ENCODE peak calls at places on chromosomes 11 and 22, in four cellular contexts. T is AG10803; S is mammary epithelial cell; E is CD4-positive, alpha-beta T cell. F is an unnamed sample.

GRCh38 chr22:38115423-38116205 is 5.1 kb upstream of the BAIAP2L2 start:
- DNase-seq in S (no peak), T (no peak), E (no peak), F (no peak)

GRCh38 chr11:12086271-12087074 is 23.9 kb upstream of the MICAL2 start:
- DNase-seq in S (peak), T (peak), E (no peak), F (no peak)

GRCh38 chr22:42114721-42115120 is 15.9 kb downstream of the CYP2D6 start:
- DNase-seq in T (peak), S (no peak), E (no peak), F (no peak)

GRCh38 chr11:872799-873198 is 30.1 kb downstream of the TSPAN4 start:
- DNase-seq in S (no peak), T (no peak), E (no peak), F (no peak)

GRCh38 chr22:44445307-44445680 is 52.7 kb downstream of the RTL6 start:
- DNase-seq in E (no peak), S (no peak), T (no peak), F (no peak)

GRCh38 chr11:2359557-2359956 is 17.6 kb upstream of the CD81 start:
- DNase-seq in S (no peak), E (no peak), T (no peak), F (no peak)

GRCh38 chr11:72174299-72175070 is 17.5 kb upstream of the FOLR1 start:
- DNase-seq in T (no peak), S (peak), E (no peak), F (no peak)

GRCh38 chr11:18802381-18803257 is 11.0 kb upstream of the PTPN5 start:
- DNase-seq in E (no peak), T (peak), S (peak), F (peak)

GRCh38 chr22:39514373-39514973 is 5.9 kb upstream of the ATF4 start:
- DNase-seq in E (peak), S (no peak), T (peak), F (peak)

GRCh38 chr11:130477646-130478203 is 29.3 kb downstream of the ADAMTS15 start:
- DNase-seq in T (no peak), E (no peak), S (no peak), F (no peak)

GRCh38 chr11:31808268-31808667 is 2.9 kb downstream of the PAX6 start:
- DNase-seq in T (no peak), S (no peak), E (no peak), F (no peak)

GRCh38 chr11:73130181-73130580 is 11.9 kb downstream of the FCHSD2 start:
- DNase-seq in E (no peak), T (no peak), S (no peak), F (no peak)

GRCh38 chr11:225734-226453 is 10.2 kb downstream of the SIRT3 start:
- DNase-seq in S (peak), E (no peak), T (peak), F (no peak)

GRCh38 chr22:49593509-49593908 is 234.2 kb downstream of the BRD1 start:
- DNase-seq in S (no peak), T (no peak), E (no peak), F (no peak)

GRCh38 chr11:67629386-67630229 is at the start of gene NUDT8:
- DNase-seq in E (peak), T (peak), S (peak), F (peak)

GRCh38 chr11:419248-420005 is 4.6 kb upstream of the SIGIRR start:
- DNase-seq in T (no peak), S (no peak), E (no peak), F (no peak)

GRCh38 chr11:47905358-47906059 is 57.4 kb upstream of the NUP160 start:
- DNase-seq in T (no peak), S (no peak), E (no peak), F (no peak)

GRCh38 chr11:131036544-131036943 is 120.3 kb upstream of the SNX19 start:
- DNase-seq in S (no peak), T (no peak), E (no peak), F (no peak)

GRCh38 chr11:43989162-43989961 is 46.9 kb downstream of the C11orf96 start:
- DNase-seq in S (no peak), T (no peak), E (no peak), F (no peak)

GRCh38 chr11:88068848-88069554 is 106.2 kb downstream of the RAB38 start:
- DNase-seq in S (no peak), E (no peak), T (no peak), F (no peak)

GRCh38 chr11:131748146-131749050 is 378.0 kb downstream of the NTM start:
- DNase-seq in T (peak), S (peak), E (no peak), F (peak)

GRCh38 chr11:11532574-11532973 is 89.2 kb downstream of the GALNT18 start:
- DNase-seq in E (no peak), T (no peak), S (no peak), F (no peak)

GRCh38 chr22:35126993-35127392 is 61.0 kb downstream of the ISX start:
- DNase-seq in S (no peak), T (no peak), E (no peak), F (peak)

GRCh38 chr11:73322111-73322985 is 14.3 kb downstream of the ARHGEF17 start:
- DNase-seq in T (no peak), E (no peak), S (no peak), F (no peak)

GRCh38 chr11:56916609-56917008 is 72.1 kb upstream of the OR5AK2 start:
- DNase-seq in T (no peak), S (no peak), E (no peak), F (no peak)

GRCh38 chr11:31871310-31872073 is 60.4 kb upstream of the PAX6 start:
- DNase-seq in T (no peak), S (no peak), E (no peak), F (no peak)

GRCh38 chr11:73257342-73258103 is 14.6 kb upstream of the P2RY6 start:
- DNase-seq in T (peak), E (no peak), S (peak), F (no peak)

GRCh38 chr22:39349506-39349966 is 255 bp upstream of the SYNGR1 start:
- DNase-seq in S (no peak), T (no peak), E (no peak), F (peak)

GRCh38 chr22:40621309-40622151 is 15.0 kb downstream of the MRTFA start:
- DNase-seq in T (no peak), S (no peak), E (no peak), F (no peak)

GRCh38 chr11:12157241-12157661 is 46.9 kb downstream of the MICAL2 start:
- DNase-seq in S (no peak), E (no peak), T (peak), F (peak)

GRCh38 chr11:119315139-119316016 is 1.6 kb downstream of the MCAM start:
- DNase-seq in E (peak), S (peak), T (no peak), F (peak)

GRCh38 chr11:10653242-10653641 is 40.3 kb downstream of the IRAG1 start:
- DNase-seq in T (peak), S (no peak), E (no peak), F (no peak)

GRCh38 chr22:39144101-39144815 is 8.2 kb downstream of the CBX7 start:
- DNase-seq in T (peak), S (peak), E (peak), F (peak)

DNA sequence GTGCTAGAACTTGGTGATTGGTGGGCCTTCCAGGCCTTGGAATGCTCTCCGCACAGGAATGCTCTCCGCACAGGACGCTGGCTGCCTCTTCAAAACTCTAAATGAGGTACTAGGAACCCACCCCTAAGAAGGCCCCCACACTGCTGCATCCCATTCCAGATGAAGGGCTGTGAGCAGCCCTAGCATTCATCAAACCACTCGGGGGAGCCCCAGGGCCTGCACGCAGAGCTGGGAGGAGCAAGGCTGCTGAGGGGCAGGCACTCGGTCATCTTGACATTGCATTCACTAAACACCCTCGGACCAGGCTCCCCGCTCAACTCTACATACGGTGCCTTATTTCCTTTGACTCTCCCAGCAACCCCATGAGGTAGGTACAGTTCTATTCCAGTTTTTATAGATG is 49.2 kb upstream of the EMID1 start:
- DNase-seq in E (no peak), T (peak), S (no peak), F (no peak)
- TF ChIP-seq CTCF in E (no peak), T (peak), S (no peak), F (peak)

DNA sequence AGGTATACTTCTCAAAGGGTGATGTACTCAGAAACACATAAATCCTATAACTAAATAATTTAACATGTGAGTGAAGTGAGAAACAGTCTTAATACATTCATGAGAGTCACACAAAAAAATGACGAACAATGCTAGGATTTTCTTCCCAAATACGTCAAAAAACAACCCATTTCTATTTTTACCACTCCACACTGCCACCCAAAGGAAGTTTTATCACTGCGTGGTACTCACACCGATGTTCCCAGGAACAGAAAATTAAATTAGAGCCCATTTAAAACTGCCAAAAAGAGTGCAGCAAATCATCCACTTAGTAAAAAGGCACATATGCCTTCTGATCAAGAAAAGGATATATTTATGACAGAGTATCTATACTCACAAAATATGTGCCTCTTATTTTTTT is 710.9 kb upstream of the FAT3 start:
- DNase-seq in S (no peak), T (no peak), E (no peak), F (no peak)
- TF ChIP-seq CTCF in S (peak), T (no peak), E (no peak), F (peak)

DNA sequence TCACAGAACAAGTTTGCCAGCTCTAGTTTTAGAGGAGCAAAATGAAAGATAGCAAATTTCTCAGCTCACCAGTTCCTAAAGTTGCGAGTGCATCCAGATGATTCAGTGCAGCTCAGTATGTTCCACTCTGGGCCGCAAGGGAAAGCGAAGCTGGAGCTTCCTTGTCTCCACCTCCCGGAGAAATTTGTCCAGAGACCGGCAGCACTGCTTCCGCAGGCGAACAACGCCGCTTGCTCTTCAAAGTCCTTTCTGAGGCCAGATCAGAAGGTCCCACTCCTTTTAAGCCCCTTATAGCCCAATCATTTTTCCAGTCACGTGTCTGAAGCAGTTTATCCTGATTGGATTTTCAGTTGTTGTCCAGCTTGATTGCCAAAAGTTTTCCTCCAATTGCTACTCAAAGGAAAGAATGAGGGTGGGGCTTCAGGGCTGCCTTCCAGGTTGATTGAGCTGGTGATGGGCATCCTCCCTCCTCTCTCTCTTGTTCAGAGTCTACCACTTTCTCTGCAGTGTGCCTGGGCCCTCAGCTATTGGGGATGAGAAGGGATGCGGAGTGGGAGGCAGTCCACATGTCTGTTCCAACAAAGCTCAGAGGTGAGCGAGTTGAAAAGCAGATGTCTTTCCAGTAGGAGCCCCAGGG is at the start of gene ZNF280A:
- DNase-seq in E (no peak), T (no peak), S (no peak), F (no peak)
- TF ChIP-seq CTCF in E (no peak), T (peak), S (no peak), F (no peak)

DNA sequence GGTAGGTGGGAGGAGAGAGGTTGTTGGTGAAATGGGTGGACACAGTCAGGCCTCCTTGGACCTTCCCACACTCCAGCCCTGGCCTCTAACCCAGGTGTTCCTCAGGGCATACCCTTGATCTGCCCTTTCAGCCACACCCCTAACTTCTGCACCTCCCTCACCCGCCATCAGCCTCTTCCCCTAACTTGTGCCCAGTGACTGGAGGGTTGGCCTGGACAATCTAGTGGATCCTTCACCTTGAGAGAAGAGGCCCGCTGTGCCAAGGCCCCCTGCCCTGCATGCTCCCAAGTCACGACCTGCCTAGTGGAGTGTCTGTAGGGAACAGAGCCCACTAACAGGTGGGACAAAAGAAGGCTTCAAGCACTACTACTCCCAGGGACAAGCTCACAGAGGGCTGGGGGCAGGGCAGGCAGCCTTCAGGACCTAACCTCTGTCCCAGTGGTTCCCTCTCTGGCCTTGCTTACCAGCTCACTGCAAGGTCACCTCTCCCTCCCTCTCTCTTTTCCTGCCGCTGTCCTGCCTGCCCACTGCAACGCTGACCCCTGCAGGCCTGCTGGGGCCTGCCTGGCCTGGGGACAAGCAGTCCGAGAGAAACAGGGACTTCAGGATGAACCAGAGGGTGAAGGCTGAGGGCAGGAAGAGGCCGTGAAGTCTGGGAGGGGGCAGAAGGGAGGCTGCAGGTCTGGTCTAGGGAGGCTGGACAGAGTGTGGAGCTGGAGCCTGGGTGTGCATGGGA is 3.3 kb downstream of the SYT7 start:
- DNase-seq in T (no peak), E (no peak), S (no peak), F (no peak)
- TF ChIP-seq CTCF in T (no peak), E (no peak), S (peak), F (peak)

GRCh38 chr11:93054881-93055280 is 85.4 kb downstream of the MTNR1B start:
- DNase-seq in E (no peak), S (peak), T (peak), F (no peak)
- TF ChIP-seq CTCF in E (no peak), S (peak), T (no peak), F (no peak)

GRCh38 chr11:65352783-65353182 is 1.8 kb upstream of the TIGD3 start:
- DNase-seq in T (no peak), E (no peak), S (no peak), F (no peak)
- TF ChIP-seq CTCF in T (peak), E (no peak), S (peak), F (peak)

DNA sequence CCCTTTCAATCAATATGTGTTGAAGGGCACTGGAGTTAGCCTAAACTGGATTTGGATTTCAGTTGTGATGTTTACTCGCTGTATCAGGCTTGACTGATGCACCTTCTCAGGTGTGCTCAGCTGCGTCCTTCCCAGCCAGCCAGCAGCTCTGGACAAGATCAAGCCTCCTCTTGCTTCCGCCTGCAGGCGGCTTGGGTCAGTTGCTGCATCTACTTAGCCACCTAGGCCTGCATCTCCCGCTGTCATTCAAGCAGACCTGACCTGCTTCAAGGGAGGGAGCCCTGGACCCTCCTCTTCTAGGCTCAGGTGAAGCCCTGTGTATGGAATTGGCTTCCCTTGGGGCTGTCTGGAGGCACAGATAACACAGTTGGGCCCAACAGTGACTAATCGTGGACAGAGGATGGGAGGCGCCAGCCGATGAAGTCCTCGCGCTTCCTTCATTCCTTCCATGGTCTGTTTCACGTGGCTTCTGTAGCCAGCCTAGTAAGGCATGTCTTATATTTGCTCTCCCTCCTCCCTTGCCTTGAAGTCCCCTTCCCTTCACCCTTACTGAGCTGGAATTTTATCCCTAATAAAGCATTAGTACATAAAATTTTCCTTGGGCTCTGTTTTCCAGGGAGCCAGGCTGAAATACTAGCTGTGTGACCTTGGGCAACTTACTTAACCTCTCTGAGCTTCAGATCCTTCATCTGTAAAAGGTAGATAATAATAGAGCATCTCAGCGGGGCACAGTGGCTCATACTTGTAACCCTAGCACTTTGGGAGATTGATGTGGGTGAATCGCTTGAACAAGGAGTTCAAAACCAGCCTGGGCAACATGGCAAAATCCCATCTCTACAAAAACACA is 2.1 kb upstream of the LHFPL7 start:
- DNase-seq in E (no peak), T (no peak), S (no peak), F (no peak)
- TF ChIP-seq CTCF in E (no peak), T (no peak), S (no peak), F (no peak)

GRCh38 chr11:100525635-100526034 is 161.5 kb upstream of the ARHGAP42 start:
- DNase-seq in S (peak), T (no peak), E (no peak), F (no peak)
- TF ChIP-seq CTCF in S (peak), T (no peak), E (no peak), F (peak)

GRCh38 chr22:20295262-20296064 is 24.4 kb downstream of the DGCR6L start:
- DNase-seq in T (no peak), E (no peak), S (no peak), F (no peak)
- TF ChIP-seq CTCF in T (no peak), E (no peak), S (no peak), F (no peak)

DNA sequence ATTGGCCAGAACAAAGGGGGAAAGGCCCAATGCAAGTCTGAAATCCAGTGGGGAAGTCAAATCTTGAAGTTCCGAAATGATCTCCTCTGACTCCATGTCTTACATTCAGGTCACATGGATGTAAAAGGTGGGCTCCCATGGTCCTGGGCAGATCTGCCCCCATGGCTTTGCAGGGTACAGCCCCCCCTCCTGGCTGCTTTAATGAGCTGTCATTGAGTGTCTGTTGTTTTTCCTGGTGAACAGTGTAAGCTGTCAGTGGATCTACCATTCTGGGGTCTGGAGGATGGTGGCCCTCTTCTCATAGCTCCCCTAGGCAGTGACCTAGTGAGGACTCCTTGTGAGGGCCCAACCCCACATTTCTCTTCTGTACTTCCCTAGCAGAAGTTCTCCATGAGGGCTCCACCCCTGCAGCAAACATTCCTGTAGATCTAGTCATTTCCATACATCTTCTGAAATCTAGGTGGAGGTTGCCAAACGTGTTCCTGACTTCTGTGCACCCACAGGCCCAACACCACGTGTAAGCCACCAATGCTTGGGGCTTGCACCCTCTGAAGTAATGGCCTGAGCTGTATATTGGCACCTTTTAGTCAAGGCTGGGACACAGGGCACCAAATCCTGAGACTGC is 9.3 kb downstream of the CARD18 start:
- DNase-seq in S (peak), E (no peak), T (no peak), F (no peak)
- TF ChIP-seq CTCF in S (no peak), E (no peak), T (no peak), F (no peak)